ENCODE peak calls at places on chromosome 5, in ten cellular contexts. T, O, Z, R, L, E, K, X, Y and A are unnamed samples.

GRCh38 chr5:95631265-95631957 is 11.5 kb downstream of the GPR150 start:
- DNase-seq in T (peak), O (peak), Z (no peak), R (no peak), L (no peak), E (peak), K (peak), X (no peak), Y (no peak), A (no peak)

GRCh38 chr5:150272531-150272930 is 17.0 kb downstream of the CAMK2A start:
- DNase-seq in T (peak), O (peak), Z (no peak), R (no peak), L (no peak), E (peak), K (peak), X (peak), Y (no peak), A (peak)

GRCh38 chr5:14914603-14915277 is 43.2 kb upstream of the ANKH start:
- DNase-seq in T (peak), O (peak), Z (no peak), R (no peak), L (no peak), E (peak), K (peak), X (no peak), Y (no peak), A (no peak)

GRCh38 chr5:74446673-74447337 is 193.7 kb downstream of the ENC1 start:
- DNase-seq in T (no peak), O (no peak), Z (no peak), R (no peak), L (no peak), E (no peak), K (no peak), X (no peak), Y (no peak), A (no peak)

GRCh38 chr5:107814183-107814582 is 143.4 kb upstream of the EFNA5 start:
- DNase-seq in T (no peak), O (no peak), Z (no peak), R (no peak), L (no peak), E (no peak), K (no peak), X (no peak), Y (no peak), A (no peak)

GRCh38 chr5:80125962-80126480 is 90.9 kb downstream of the THBS4 start:
- DNase-seq in T (peak), O (peak), Z (no peak), R (no peak), L (peak), E (peak), K (peak), X (no peak), Y (no peak), A (no peak)

GRCh38 chr5:154243736-154244135 is 53.2 kb downstream of the GALNT10 start:
- DNase-seq in T (peak), O (no peak), Z (no peak), R (no peak), L (no peak), E (no peak), K (no peak), X (no peak), Y (no peak), A (no peak)

GRCh38 chr5:130762031-130762430 is 403.0 kb downstream of the HINT1 start:
- DNase-seq in T (peak), O (no peak), Z (no peak), R (no peak), L (no peak), E (peak), K (peak), X (no peak), Y (no peak), A (no peak)

GRCh38 chr5:6484446-6484845 is 35.8 kb downstream of the UBE2QL1 start:
- DNase-seq in T (no peak), O (no peak), Z (no peak), R (no peak), L (no peak), E (no peak), K (no peak), X (no peak), Y (no peak), A (no peak)

GRCh38 chr5:6478793-6479192 is 30.1 kb downstream of the UBE2QL1 start:
- DNase-seq in T (no peak), O (no peak), Z (no peak), R (no peak), L (no peak), E (no peak), K (no peak), X (no peak), Y (no peak), A (no peak)

GRCh38 chr5:6483880-6484382 is 35.3 kb downstream of the UBE2QL1 start:
- DNase-seq in T (no peak), O (no peak), Z (no peak), R (no peak), L (no peak), E (no peak), K (no peak), X (no peak), Y (no peak), A (no peak)

GRCh38 chr5:6482735-6483134 is 34.1 kb downstream of the UBE2QL1 start:
- DNase-seq in T (no peak), O (no peak), Z (no peak), R (peak), L (no peak), E (no peak), K (no peak), X (no peak), Y (no peak), A (no peak)

GRCh38 chr5:6480133-6481051 is 31.7 kb downstream of the UBE2QL1 start:
- DNase-seq in T (no peak), O (no peak), Z (no peak), R (no peak), L (no peak), E (no peak), K (no peak), X (no peak), Y (no peak), A (no peak)
- TF ChIP-seq CTCF in T (no peak), O (no peak), Z (no peak), R (no peak), L (peak), E (no peak), K (no peak), X (no peak), Y (no peak), A (peak)

DNA sequence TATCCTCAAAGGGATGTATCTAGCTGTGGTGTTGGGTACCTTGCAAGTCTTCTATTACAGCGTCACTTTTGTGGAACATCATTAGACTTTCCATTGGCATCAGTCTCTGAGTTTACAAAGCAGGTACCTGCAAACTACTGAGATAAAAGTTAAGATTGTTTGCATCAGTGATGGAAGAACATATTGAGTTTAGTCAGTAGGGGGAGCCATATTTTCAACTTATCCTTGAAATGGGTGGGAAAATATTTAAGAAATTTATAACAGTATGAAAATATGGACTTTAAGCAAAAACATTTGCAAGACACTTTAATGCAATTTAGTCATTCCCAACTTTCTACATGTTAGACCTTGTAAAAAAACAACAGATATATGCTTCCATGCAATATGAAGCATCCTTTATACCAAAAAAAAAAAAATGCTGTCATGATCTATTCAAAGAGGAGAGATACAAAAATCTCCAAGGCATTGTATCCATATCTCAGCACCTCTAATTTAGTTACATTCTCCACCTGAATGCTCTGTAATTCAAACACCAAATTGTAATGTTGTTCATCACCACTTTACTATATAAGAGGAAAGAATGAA is 98.6 kb upstream of the ADAMTS19 start:
- DNase-seq in T (peak), O (no peak), Z (no peak), R (no peak), L (peak), E (peak), K (peak), X (peak), Y (no peak), A (no peak)
- TF ChIP-seq CTCF in T (peak), O (peak), Z (peak), R (no peak), L (peak), E (peak), K (peak), X (peak), Y (no peak), A (peak)

GRCh38 chr5:82259172-82259800 is 18.9 kb downstream of the RPS23 start:
- DNase-seq in T (peak), O (peak), Z (no peak), R (no peak), L (peak), E (peak), K (peak), X (peak), Y (no peak), A (no peak)
- TF ChIP-seq CTCF in T (peak), O (peak), Z (peak), R (peak), L (peak), E (peak), K (peak), X (peak), Y (no peak), A (peak)

GRCh38 chr5:112914584-112914983 is 7.4 kb downstream of the REEP5 start:
- DNase-seq in T (peak), O (no peak), Z (no peak), R (no peak), L (no peak), E (peak), K (peak), X (no peak), Y (no peak), A (no peak)

GRCh38 chr5:112918679-112919078 is 3.3 kb downstream of the REEP5 start:
- DNase-seq in T (peak), O (no peak), Z (no peak), R (no peak), L (no peak), E (no peak), K (no peak), X (no peak), Y (no peak), A (no peak)

GRCh38 chr5:112915831-112916230 is 6.2 kb downstream of the REEP5 start:
- DNase-seq in T (no peak), O (no peak), Z (no peak), R (no peak), L (no peak), E (no peak), K (no peak), X (no peak), Y (no peak), A (no peak)

GRCh38 chr5:112918136-112918535 is 3.9 kb downstream of the REEP5 start:
- DNase-seq in T (no peak), O (no peak), Z (no peak), R (no peak), L (no peak), E (no peak), K (no peak), X (no peak), Y (no peak), A (no peak)

DNA sequence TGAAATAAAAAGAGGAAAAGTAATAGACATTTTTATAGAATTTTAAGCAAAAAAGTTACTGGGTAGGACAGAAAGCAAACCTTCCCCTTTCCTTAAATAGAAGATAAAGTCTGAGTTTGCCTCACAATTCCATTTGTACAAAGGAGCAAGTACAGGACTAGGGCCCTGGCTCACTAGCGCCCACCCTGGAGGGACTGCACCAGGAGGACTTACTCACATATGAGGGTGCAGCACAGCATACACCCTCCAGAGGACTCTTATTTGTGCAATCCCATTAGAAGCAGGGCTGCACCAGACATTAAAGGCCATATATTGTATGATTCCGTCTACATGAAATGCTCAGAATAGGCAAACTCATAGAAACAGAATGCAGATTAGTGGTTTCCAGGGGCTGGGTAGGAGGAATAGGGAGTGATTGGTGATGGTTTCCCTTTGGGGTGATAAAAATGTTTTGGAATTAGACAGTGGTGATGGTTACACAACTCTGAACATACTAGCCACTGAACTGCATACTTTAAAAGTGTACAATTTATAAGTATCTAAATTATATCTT is 4.5 kb downstream of the REEP5 start:
- DNase-seq in T (peak), O (no peak), Z (no peak), R (no peak), L (no peak), E (peak), K (peak), X (peak), Y (no peak), A (peak)
- TF ChIP-seq CTCF in T (no peak), O (no peak), Z (no peak), R (no peak), L (peak), E (no peak), K (peak), X (no peak), Y (no peak), A (no peak)

DNA sequence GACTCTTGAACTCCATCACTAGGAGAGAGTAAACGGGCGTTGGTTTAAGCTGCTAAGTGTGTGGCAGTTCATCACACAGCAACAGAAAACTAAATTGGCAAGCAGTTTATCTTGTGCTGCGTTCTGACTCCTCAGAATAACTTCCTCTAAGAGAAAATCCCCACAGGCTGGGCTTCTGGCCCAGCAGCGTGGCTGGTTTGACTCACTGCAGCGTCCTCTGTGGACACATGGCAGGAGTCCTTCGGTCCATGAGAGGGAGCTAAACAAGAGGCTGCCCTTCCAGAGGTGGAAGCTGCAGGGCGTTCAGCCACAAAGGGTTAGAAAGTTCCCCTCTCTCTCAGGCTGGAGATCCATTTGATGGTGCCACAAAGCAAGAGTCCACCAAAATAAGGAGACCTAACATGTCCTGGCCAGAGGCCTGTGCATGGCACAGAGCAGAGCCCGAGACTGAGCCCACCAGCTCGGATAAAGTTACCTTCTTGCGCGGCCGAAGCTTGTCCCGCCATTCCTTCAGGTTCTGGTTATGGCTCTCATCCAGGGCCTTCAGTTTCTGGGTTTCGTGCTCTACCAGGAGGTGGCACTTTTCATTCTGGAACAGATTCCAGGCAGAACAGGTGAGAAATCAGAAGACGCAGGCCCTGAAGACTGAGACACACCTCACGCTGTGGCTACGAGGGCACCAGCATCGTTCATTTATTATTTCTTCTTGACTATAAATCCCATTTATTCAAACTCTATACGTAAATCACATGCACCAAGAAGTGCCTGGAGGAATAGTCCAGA is 46.2 kb upstream of the FBXW11 start:
- DNase-seq in T (peak), O (no peak), Z (no peak), R (peak), L (no peak), E (no peak), K (peak), X (no peak), Y (no peak), A (no peak)
- TF ChIP-seq CTCF in T (peak), O (no peak), Z (no peak), R (no peak), L (no peak), E (no peak), K (no peak), X (no peak), Y (no peak), A (no peak)

DNA sequence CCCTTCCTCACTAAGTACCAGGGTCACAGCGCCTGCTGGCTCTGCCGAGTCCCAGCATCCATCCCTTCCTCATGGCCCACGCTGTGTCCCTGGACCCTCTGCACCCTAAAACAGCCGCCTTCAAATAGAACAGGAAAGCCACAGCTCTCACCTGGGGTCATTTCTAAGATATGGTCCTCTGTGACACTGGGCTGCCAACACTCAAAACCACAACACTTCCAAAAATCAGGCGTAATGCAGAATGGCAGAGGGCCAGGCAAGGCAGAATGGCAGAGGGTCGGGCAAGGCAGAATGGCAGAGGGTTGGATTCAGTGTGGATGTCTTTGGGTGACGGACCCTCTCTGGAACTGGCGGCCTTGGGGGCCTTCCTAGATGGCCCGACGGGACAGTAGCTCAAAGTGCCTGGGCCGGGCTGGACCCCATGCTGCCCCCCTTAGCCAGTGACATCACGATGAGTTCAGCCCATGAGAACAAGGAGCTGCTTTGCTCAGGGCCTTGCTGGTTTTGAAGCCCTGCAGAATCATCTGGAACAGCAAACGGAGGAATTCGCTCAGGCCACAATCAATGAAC is 35.3 kb downstream of the ZDHHC11B start:
- DNase-seq in T (no peak), O (no peak), Z (no peak), R (no peak), L (no peak), E (no peak), K (no peak), X (no peak), Y (no peak), A (no peak)
- TF ChIP-seq CTCF in T (no peak), O (no peak), Z (no peak), R (no peak), L (no peak), E (no peak), K (no peak), X (no peak), Y (no peak), A (no peak)

GRCh38 chr5:34656001-34656699 is at the start of gene RAI14:
- DNase-seq in T (peak), O (peak), Z (peak), R (peak), L (peak), E (peak), K (peak), X (peak), Y (peak), A (peak)
- TF ChIP-seq CTCF in T (no peak), O (peak), Z (peak), R (peak), L (no peak), E (no peak), K (no peak), X (peak), Y (no peak), A (no peak)

DNA sequence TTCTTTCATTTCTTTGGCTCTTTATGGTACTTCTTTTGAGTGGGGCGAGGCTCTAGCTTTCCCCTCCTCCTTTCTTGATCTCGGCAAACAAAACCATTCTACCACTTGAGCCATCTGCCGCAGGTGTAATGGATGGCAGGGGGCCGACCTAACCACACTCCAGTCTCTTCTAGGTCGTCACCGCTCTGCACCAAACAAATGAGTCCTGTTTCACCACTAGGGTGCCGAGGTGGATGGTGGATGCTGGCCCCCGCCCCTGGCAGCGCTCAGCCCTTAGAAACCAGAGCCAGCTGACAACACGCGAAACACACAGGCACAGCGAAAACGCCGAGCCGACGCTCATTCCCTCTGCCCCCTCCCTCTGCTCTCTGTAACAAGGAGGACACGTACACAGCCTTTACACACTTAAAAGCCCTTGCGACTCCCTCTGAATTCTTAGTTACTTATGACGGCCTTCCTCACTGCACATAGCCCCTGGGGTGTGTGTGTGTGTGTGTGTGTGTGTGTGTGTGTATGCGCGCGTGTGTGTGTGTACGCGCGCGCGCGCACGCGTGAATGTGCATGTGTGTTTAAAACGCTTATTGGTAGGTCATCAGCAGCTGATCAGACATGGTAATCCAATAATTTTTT is 199.4 kb downstream of the MEF2C start:
- DNase-seq in T (no peak), O (no peak), Z (no peak), R (peak), L (no peak), E (no peak), K (no peak), X (peak), Y (no peak), A (peak)
- TF ChIP-seq CTCF in T (no peak), O (no peak), Z (peak), R (peak), L (peak), E (no peak), K (no peak), X (no peak), Y (no peak), A (peak)

GRCh38 chr5:86981898-86982297 is 285.8 kb upstream of the RASA1 start:
- DNase-seq in T (no peak), O (no peak), Z (no peak), R (no peak), L (no peak), E (peak), K (peak), X (no peak), Y (no peak), A (no peak)

GRCh38 chr5:86983208-86983607 is 284.5 kb upstream of the RASA1 start:
- DNase-seq in T (no peak), O (no peak), Z (no peak), R (no peak), L (no peak), E (no peak), K (no peak), X (no peak), Y (no peak), A (no peak)

GRCh38 chr5:86986837-86987236 is 280.8 kb upstream of the RASA1 start:
- DNase-seq in T (no peak), O (peak), Z (no peak), R (no peak), L (no peak), E (no peak), K (no peak), X (no peak), Y (no peak), A (no peak)
- TF ChIP-seq CTCF in T (no peak), O (peak), Z (no peak), R (no peak), L (no peak), E (no peak), K (no peak), X (peak), Y (no peak), A (no peak)